ENCODE peak calls at places on chromosomes 11 and 22, in ten cellular contexts. F is GM20000; V is stimulated activated CD8-positive, alpha-beta memory T cell treated with anti-CD3 and anti-CD28 coated beads, Interleukin-15, amount 100 ng/mL, for 4 hours; R is kidney glomerular epithelial cell; H is activated CD4-positive, alpha-beta T cell treated with anti-CD3 and anti-CD28 coated beads, Interleukin-2, amount 10 ng/mL, durations not matched to agents 7 days and 5 days; W is progenitor cell of endocrine pancreas; P is WERI-Rb-1; G is Right ventricle myocardium superior; D is activated CD8-positive, alpha-beta memory T cell treated with anti-CD3 and anti-CD28 coated beads, Interleukin-2, amount 10 ng/mL, durations not matched to agents 7 days and 5 days; O is stimulated activated CD4-positive, alpha-beta T cell treated with anti-CD3 and anti-CD28 coated beads, Interleukin-1b, Interleukin-23, amount 100 ng/mL, for 24 hours. Q is an unnamed sample.

GRCh38 chr11:131760191-131760951 is 390.0 kb downstream of the NTM start:
- DNase-seq in F (no peak), V (no peak), R (no peak), H (no peak), W (no peak), P (peak; percentile 19), G (no peak), D (no peak), O (no peak), Q (no peak)

GRCh38 chr11:1168256-1168655 is 10.5 kb downstream of the MUC5AC start:
- DNase-seq in F (no peak), V (no peak), R (no peak), H (no peak), W (no peak), P (no peak), G (no peak), D (no peak), O (no peak), Q (no peak)

GRCh38 chr11:75816561-75817239 is 1.7 kb downstream of the UVRAG start:
- DNase-seq in F (no peak), V (no peak), R (no peak), H (no peak), W (no peak), P (no peak), G (no peak), D (no peak), O (no peak), Q (peak; percentile 85)

GRCh38 chr11:64711138-64711943 is 11.7 kb downstream of the NRXN2 start:
- DNase-seq in F (no peak), V (no peak), R (no peak), H (no peak), W (no peak), P (no peak), G (no peak), D (no peak), O (no peak), Q (no peak)

GRCh38 chr22:24894220-24894975 is 52.1 kb downstream of the LHFPL7 start:
- DNase-seq in F (no peak), V (no peak), R (peak; percentile 96), H (no peak), W (peak; percentile 22), P (peak; percentile 18), G (peak; percentile 86), D (no peak), O (no peak), Q (peak; percentile 4)

GRCh38 chr22:40436460-40437431 is 66.4 kb downstream of the SGSM3 start:
- DNase-seq in F (peak; percentile 57), V (no peak), R (peak; percentile 20), H (peak; percentile 26), W (no peak), P (no peak), G (no peak), D (peak; percentile 54), O (no peak), Q (peak; percentile 89)

GRCh38 chr11:78605296-78605695 is 30.6 kb upstream of the NARS2 start:
- DNase-seq in F (no peak), V (no peak), R (no peak), H (no peak), W (no peak), P (no peak), G (no peak), D (no peak), O (no peak), Q (no peak)

GRCh38 chr11:134120143-134120850 is 51.4 kb downstream of the JAM3 start:
- DNase-seq in F (no peak), V (no peak), R (no peak), H (no peak), W (no peak), P (no peak), G (peak; percentile 63), D (no peak), O (no peak), Q (no peak)

GRCh38 chr11:1767399-1768140 is 3.8 kb upstream of the CTSD start:
- DNase-seq in F (no peak), V (no peak), R (no peak), H (no peak), W (no peak), P (no peak), G (peak; percentile 34), D (no peak), O (no peak), Q (no peak)

GRCh38 chr22:33853200-33854097 is 66.8 kb downstream of the LARGE1 start:
- DNase-seq in F (peak; percentile 69), V (no peak), R (peak; percentile 80), H (peak; percentile 10), W (no peak), P (no peak), G (peak; percentile 82), D (peak; percentile 40), O (no peak), Q (no peak)

GRCh38 chr22:24758164-24758799 is 16.2 kb downstream of the PIWIL3 start:
- DNase-seq in F (peak; percentile 63), V (no peak), R (no peak), H (peak; percentile 73), W (peak; percentile 49), P (peak; percentile 52), G (no peak), D (peak; percentile 64), O (peak; percentile 34), Q (peak; percentile 51)

GRCh38 chr22:28922540-28923244 is 39.3 kb downstream of the ZNRF3 start:
- DNase-seq in F (no peak), V (no peak), R (no peak), H (no peak), W (no peak), P (no peak), G (no peak), D (no peak), O (no peak), Q (no peak)

GRCh38 chr11:112196519-112197087 is 21.3 kb downstream of the BCO2 start:
- DNase-seq in F (no peak), V (no peak), R (no peak), H (no peak), W (no peak), P (no peak), G (no peak), D (no peak), O (no peak), Q (no peak)

GRCh38 chr22:45019861-45020655 is 10.3 kb upstream of the PHF21B start:
- DNase-seq in F (no peak), V (no peak), R (no peak), H (no peak), W (no peak), P (no peak), G (no peak), D (no peak), O (no peak), Q (no peak)

GRCh38 chr22:25709758-25710157 is 32.2 kb upstream of the MYO18B start:
- DNase-seq in F (peak; percentile 26), V (no peak), R (no peak), H (peak; percentile 54), W (no peak), P (no peak), G (no peak), D (peak; percentile 77), O (peak; percentile 17), Q (no peak)

GRCh38 chr11:134157451-134157850 is 66.3 kb downstream of the NCAPD3 start:
- DNase-seq in F (no peak), V (no peak), R (no peak), H (no peak), W (no peak), P (no peak), G (no peak), D (no peak), O (no peak), Q (no peak)

GRCh38 chr11:86807356-86807755 is 7.0 kb downstream of the PRSS23 start:
- DNase-seq in F (no peak), V (no peak), R (no peak), H (no peak), W (no peak), P (no peak), G (no peak), D (no peak), O (no peak), Q (no peak)

GRCh38 chr11:119207300-119207570 is 1.1 kb downstream of the CBL start:
- DNase-seq in F (no peak), V (no peak), R (no peak), H (no peak), W (no peak), P (no peak), G (no peak), D (no peak), O (no peak), Q (no peak)

GRCh38 chr22:39612811-39613548 is 42.4 kb downstream of the CACNA1I start:
- DNase-seq in F (no peak), V (no peak), R (no peak), H (peak; percentile 22), W (no peak), P (no peak), G (no peak), D (no peak), O (no peak), Q (no peak)

GRCh38 chr11:127859941-127860354 is 727.4 kb downstream of the ETS1 start:
- DNase-seq in F (no peak), V (no peak), R (no peak), H (no peak), W (no peak), P (no peak), G (no peak), D (no peak), O (no peak), Q (no peak)

Q was measured in Kasumi-1.